ENCODE peak calls at places on chromosome 16, in seven cellular contexts. Y, J, O, L, E, U and P are unnamed samples.

GRCh38 chr16:31063843-31064611 is 10.0 kb downstream of the ZNF668 start:
- DNase-seq in L (no peak), J (no peak), U (peak; percentile 85), E (no peak), Y (no peak), O (no peak), P (peak; percentile 58)

GRCh38 chr16:71383054-71383773 is 24.7 kb downstream of the CALB2 start:
- DNase-seq in J (peak; percentile 5), U (no peak), O (no peak), L (no peak), E (peak; percentile 84), Y (no peak), P (no peak)

GRCh38 chr16:86214326-86215232 is 295.7 kb upstream of the FOXF1 start:
- DNase-seq in U (no peak), E (no peak), L (no peak), J (peak; percentile 43), Y (no peak), O (no peak), P (peak; percentile 72)

GRCh38 chr16:67460961-67461360 is 20.0 kb downstream of the ATP6V0D1 start:
- DNase-seq in L (no peak), J (no peak), O (no peak), E (no peak), U (no peak), Y (no peak), P (no peak)

GRCh38 chr16:89993971-89994370 is 25.3 kb downstream of the DBNDD1 start:
- DNase-seq in O (no peak), J (no peak), U (no peak), L (no peak), E (no peak), Y (no peak), P (no peak)

GRCh38 chr16:87538594-87538993 is 45.8 kb upstream of the ZCCHC14 start:
- DNase-seq in E (no peak), L (no peak), U (no peak), J (peak; percentile 44), O (no peak), Y (no peak), P (no peak)

GRCh38 chr16:85238233-85238647 is 126.0 kb upstream of the CIBAR2 start:
- DNase-seq in U (peak; percentile 88), L (peak; percentile 58), Y (no peak), O (peak; percentile 98), J (peak; percentile 95), E (peak; percentile 83), P (peak; percentile 95)

GRCh38 chr16:49855280-49855821 is 561 bp downstream of the ZNF423 start:
- DNase-seq in Y (peak; percentile 82), J (peak; percentile 31), U (peak; percentile 95), E (peak; percentile 91), L (peak; percentile 92), O (peak; percentile 92), P (peak; percentile 96)

GRCh38 chr16:68229431-68230175 is 6.3 kb downstream of the ESRP2 start:
- DNase-seq in Y (peak; percentile 36), E (peak; percentile 65), O (peak; percentile 37), L (no peak), U (no peak), J (peak; percentile 65), P (no peak)

GRCh38 chr16:77807-78443 is at the start of gene MPG:
- DNase-seq in O (peak; percentile 92), E (peak; percentile 76), J (peak; percentile 72), Y (peak; percentile 75), L (peak; percentile 92), U (peak; percentile 98), P (peak; percentile 96)

GRCh38 chr16:80803341-80804060 is 897 bp downstream of the CDYL2 start:
- DNase-seq in E (peak; percentile 44), Y (peak; percentile 41), U (peak; percentile 90), L (peak; percentile 33), J (no peak), O (no peak), P (peak; percentile 33)

GRCh38 chr16:83769397-83770008 is 38.3 kb upstream of the HSBP1 start:
- DNase-seq in E (peak; percentile 76), L (no peak), Y (peak; percentile 21), U (no peak), O (no peak), J (no peak), P (no peak)

GRCh38 chr16:69812213-69813014 is 50.3 kb downstream of the WWP2 start:
- DNase-seq in U (no peak), E (no peak), O (no peak), Y (no peak), J (no peak), L (no peak), P (no peak)

GRCh38 chr16:31452631-31453106 is 6.6 kb upstream of the ARMC5 start:
- DNase-seq in E (peak; percentile 88), Y (peak; percentile 80), U (no peak), L (no peak), O (no peak), J (peak; percentile 94), P (no peak)

GRCh38 chr16:83772806-83773205 is 35.0 kb upstream of the HSBP1 start:
- DNase-seq in U (no peak), O (no peak), Y (no peak), E (peak; percentile 28), L (no peak), J (no peak), P (no peak)

GRCh38 chr16:79402356-79402755 is 198.2 kb downstream of the MAF start:
- DNase-seq in L (no peak), Y (no peak), U (peak; percentile 66), O (peak; percentile 19), J (no peak), E (peak; percentile 39), P (no peak)

GRCh38 chr16:70725912-70726828 is 40.3 kb upstream of the MTSS2 start:
- DNase-seq in E (no peak), O (peak; percentile 72), Y (peak; percentile 61), J (peak; percentile 42), U (peak; percentile 89), L (peak; percentile 79), P (peak; percentile 94)

GRCh38 chr16:4315185-4316102 is at the start of gene GLIS2:
- DNase-seq in J (peak; percentile 82), U (peak; percentile 95), L (peak; percentile 76), E (peak; percentile 91), Y (peak; percentile 81), O (peak; percentile 89), P (peak; percentile 81)

DNA sequence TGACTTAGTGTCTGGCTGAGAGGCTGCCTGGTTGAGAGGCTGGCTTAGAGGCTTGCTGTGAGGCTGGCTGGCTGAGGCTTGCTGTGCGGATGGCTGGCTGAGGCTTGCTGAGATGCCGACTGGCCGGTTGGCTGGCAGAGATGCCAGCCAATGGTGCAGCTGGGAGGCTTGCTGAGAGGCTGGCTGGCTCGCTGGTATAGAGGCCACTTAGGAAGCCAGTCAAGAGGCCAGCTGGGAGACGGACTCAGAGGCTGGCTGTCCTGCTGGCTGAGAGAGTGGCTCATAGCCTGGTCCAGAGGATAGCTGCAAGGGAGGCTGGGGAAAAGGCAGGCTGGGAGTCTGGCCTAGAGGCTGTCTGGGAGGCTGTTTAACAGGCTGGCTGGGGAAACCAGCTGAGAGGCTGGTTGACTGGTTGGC is 37.3 kb upstream of the ACSM2B start:
- DNase-seq in Y (no peak), L (no peak), U (no peak), J (no peak), O (no peak), E (no peak), P (no peak)
- H3K27me3 ChIP-seq in Y (no peaks in the 10 kb centered on the region), L (no peaks in the 10 kb centered on the region), U (no peaks in the 10 kb centered on the region), J (no peaks in the 10 kb centered on the region), O (no peaks in the 10 kb centered on the region), E (no peaks in the 10 kb centered on the region), P (no peaks in the 10 kb centered on the region)

DNA sequence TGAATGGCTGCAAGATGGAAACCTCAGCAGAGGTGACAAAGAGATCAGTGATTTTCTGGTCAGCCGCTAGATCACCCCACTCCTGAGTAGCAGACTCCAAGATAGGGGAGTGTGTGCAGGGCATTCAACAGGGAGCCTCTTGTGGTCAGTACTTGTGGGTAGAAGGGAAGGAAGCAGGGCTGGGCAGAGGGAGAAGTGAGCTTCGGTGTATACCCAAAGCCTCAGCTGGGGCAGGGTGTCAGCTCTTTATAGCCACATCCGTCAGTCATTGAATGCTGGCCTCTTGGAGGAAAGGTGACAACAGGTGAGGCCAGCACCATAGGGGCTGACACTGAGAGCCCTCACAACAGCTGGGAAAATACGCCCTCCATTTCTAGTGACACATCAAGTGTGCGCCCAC is 2.2 kb upstream of the SLC12A3 start:
- DNase-seq in U (no peak), J (no peak), Y (no peak), L (no peak), E (no peak), O (no peak), P (no peak)
- H3K4me1 ChIP-seq in U (peaks cover 18% of the 10 kb centered on the region), J (no peaks in the 10 kb centered on the region), Y (no peaks in the 10 kb centered on the region), L (peaks cover 9% of the 10 kb centered on the region), E (peaks cover 18% of the 10 kb centered on the region), O (peaks cover 2% of the 10 kb centered on the region), P (no peaks in the 10 kb centered on the region)

GRCh38 chr16:73053379-73054130 is 5.6 kb upstream of the ZFHX3 start:
- DNase-seq in L (no peak), U (peak; percentile 26), E (peak; percentile 64), O (no peak), J (peak; percentile 75), Y (no peak), P (no peak)

GRCh38 chr16:73052441-73053030 is 4.6 kb upstream of the ZFHX3 start:
- DNase-seq in L (no peak), U (no peak), O (no peak), Y (no peak), E (peak; percentile 70), J (no peak), P (no peak)

GRCh38 chr16:73054732-73055481 is 7.0 kb upstream of the ZFHX3 start:
- DNase-seq in E (peak; percentile 51), J (peak; percentile 77), Y (no peak), U (no peak), L (no peak), O (no peak), P (no peak)

GRCh38 chr16:73053038-73053378 is 5.1 kb upstream of the ZFHX3 start:
- DNase-seq in Y (no peak), E (no peak), U (no peak), J (no peak), O (no peak), L (no peak), P (no peak)

GRCh38 chr16:73054131-73054496 is 6.2 kb upstream of the ZFHX3 start:
- DNase-seq in E (no peak), U (peak; percentile 48), O (no peak), L (no peak), J (no peak), Y (no peak), P (peak; percentile 76)
- H3K27me3 ChIP-seq in E (peaks cover 22% of the 10 kb centered on the region), U (no peaks in the 10 kb centered on the region), O (no peaks in the 10 kb centered on the region), L (no peaks in the 10 kb centered on the region), J (no peaks in the 10 kb centered on the region), Y (no peaks in the 10 kb centered on the region), P (no peaks in the 10 kb centered on the region)

DNA sequence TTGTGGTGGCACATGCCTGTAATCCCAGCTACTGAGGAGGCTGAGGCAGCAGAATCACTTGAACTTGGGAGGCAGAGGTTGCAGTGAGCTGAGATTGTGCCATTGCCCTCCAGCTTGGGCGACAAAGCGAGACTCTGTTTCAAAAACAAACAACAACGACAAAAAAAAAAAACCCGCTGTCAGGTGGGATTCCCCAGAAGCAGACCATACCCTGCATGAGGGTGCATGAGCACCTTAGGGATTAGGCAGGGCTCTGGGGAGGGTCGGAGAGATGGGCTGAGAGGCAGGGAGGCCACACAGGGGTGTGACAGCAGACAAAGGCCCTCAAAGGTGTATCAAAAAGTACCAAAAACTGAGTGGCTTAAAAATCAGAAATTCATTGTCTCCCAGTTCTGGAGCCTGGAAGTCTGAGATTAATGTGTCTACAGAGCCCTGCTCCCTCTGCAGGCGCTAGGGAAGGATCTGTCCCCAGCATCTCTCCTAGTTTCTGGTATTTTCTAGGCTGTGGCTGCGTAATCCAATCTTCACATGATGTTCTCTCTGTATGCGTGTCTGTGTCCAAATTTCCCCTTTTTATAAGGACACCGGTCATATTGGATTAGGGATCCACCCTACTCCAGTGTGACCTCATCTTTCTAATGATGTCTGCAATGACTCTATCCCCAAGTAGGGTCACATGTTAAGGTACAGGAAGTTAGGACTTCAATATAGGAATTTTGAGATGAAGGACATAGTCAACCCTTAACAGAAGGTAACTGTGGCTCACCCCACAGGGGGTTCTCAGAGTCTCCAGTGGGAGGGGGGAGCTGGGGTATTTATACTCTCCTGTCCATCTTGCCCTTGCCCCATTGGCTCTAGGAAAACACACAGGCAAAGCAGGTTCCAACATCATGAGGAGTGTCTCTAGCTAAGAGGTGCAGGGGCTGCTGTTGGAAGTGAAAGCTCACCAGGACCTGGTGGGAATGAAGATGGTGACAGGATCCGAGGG is 13.6 kb upstream of the TVP23A start:
- DNase-seq in O (no peak), U (no peak), J (no peak), L (no peak), E (no peak), Y (no peak), P (no peak)
- H3K4me1 ChIP-seq in O (peaks cover 9% of the 10 kb centered on the region), U (peaks cover 27% of the 10 kb centered on the region), J (peaks cover 13% of the 10 kb centered on the region), L (peaks cover 29% of the 10 kb centered on the region), E (no peaks in the 10 kb centered on the region), Y (peaks cover 26% of the 10 kb centered on the region), P (peaks cover 8% of the 10 kb centered on the region)